ENCODE peak calls at places on chromosome 20, in ten cellular contexts. One of them, this sample, is unnamed.

GRCh38 chr20:62368629-62369507 is 1.8 kb upstream of the LAMA5 start:
- DNase-seq in ecto neural progenitor cell: peak; percentile 88
- DNase-seq in SK-MEL-5: peak; percentile 42
- DNase-seq in foreskin fibroblast: peak; percentile 87
- DNase-seq in non-pigmented ciliary epithelial cell: no peak
- DNase-seq in T-helper 17 cell: no peak
- DNase-seq in MM.1S: no peak
- DNase-seq in stimulated activated CD8-positive, alpha-beta memory T cell treated with anti-CD3 and anti-CD28 coated beads, Interleukin-2, amount 100 ng/mL, for 1 hour: no peak
- DNase-seq in suprapubic skin: no peak
- DNase-seq in NAMALWA: no peak
- DNase-seq in this sample: no peak

GRCh38 chr20:41669708-41670263 is 51.6 kb upstream of the CHD6 start:
- DNase-seq in NAMALWA: no peak
- DNase-seq in MM.1S: peak; percentile 69
- DNase-seq in ecto neural progenitor cell: no peak
- DNase-seq in suprapubic skin: no peak
- DNase-seq in foreskin fibroblast: no peak
- DNase-seq in non-pigmented ciliary epithelial cell: no peak
- DNase-seq in stimulated activated CD8-positive, alpha-beta memory T cell treated with anti-CD3 and anti-CD28 coated beads, Interleukin-2, amount 100 ng/mL, for 1 hour: no peak
- DNase-seq in SK-MEL-5: no peak
- DNase-seq in T-helper 17 cell: no peak
- DNase-seq in this sample: no peak

GRCh38 chr20:60407938-60408337 is 449.7 kb downstream of the CDH26 start:
- DNase-seq in SK-MEL-5: no peak
- DNase-seq in foreskin fibroblast: no peak
- DNase-seq in suprapubic skin: no peak
- DNase-seq in T-helper 17 cell: no peak
- DNase-seq in NAMALWA: no peak
- DNase-seq in ecto neural progenitor cell: no peak
- DNase-seq in stimulated activated CD8-positive, alpha-beta memory T cell treated with anti-CD3 and anti-CD28 coated beads, Interleukin-2, amount 100 ng/mL, for 1 hour: no peak
- DNase-seq in non-pigmented ciliary epithelial cell: no peak
- DNase-seq in MM.1S: no peak
- DNase-seq in this sample: no peak

GRCh38 chr20:13099676-13100075 is 90.9 kb downstream of the SPTLC3 start:
- DNase-seq in ecto neural progenitor cell: no peak
- DNase-seq in stimulated activated CD8-positive, alpha-beta memory T cell treated with anti-CD3 and anti-CD28 coated beads, Interleukin-2, amount 100 ng/mL, for 1 hour: no peak
- DNase-seq in suprapubic skin: no peak
- DNase-seq in SK-MEL-5: no peak
- DNase-seq in MM.1S: no peak
- DNase-seq in foreskin fibroblast: no peak
- DNase-seq in NAMALWA: no peak
- DNase-seq in non-pigmented ciliary epithelial cell: no peak
- DNase-seq in T-helper 17 cell: no peak
- DNase-seq in this sample: no peak

GRCh38 chr20:2751868-2752630 is 48.4 kb downstream of the CPXM1 start:
- DNase-seq in stimulated activated CD8-positive, alpha-beta memory T cell treated with anti-CD3 and anti-CD28 coated beads, Interleukin-2, amount 100 ng/mL, for 1 hour: no peak
- DNase-seq in non-pigmented ciliary epithelial cell: no peak
- DNase-seq in NAMALWA: no peak
- DNase-seq in MM.1S: peak; percentile 20
- DNase-seq in SK-MEL-5: no peak
- DNase-seq in ecto neural progenitor cell: peak; percentile 58
- DNase-seq in T-helper 17 cell: peak; percentile 43
- DNase-seq in foreskin fibroblast: peak; percentile 69
- DNase-seq in suprapubic skin: no peak
- DNase-seq in this sample: no peak

GRCh38 chr20:14829897-14830296 is 492.5 kb upstream of the FLRT3 start:
- DNase-seq in foreskin fibroblast: no peak
- DNase-seq in suprapubic skin: no peak
- DNase-seq in non-pigmented ciliary epithelial cell: no peak
- DNase-seq in NAMALWA: no peak
- DNase-seq in stimulated activated CD8-positive, alpha-beta memory T cell treated with anti-CD3 and anti-CD28 coated beads, Interleukin-2, amount 100 ng/mL, for 1 hour: no peak
- DNase-seq in ecto neural progenitor cell: no peak
- DNase-seq in MM.1S: no peak
- DNase-seq in T-helper 17 cell: no peak
- DNase-seq in SK-MEL-5: no peak
- DNase-seq in this sample: no peak

GRCh38 chr20:5309971-5310370 is 6.8 kb downstream of the PROKR2 start:
- DNase-seq in non-pigmented ciliary epithelial cell: peak; percentile 10
- DNase-seq in stimulated activated CD8-positive, alpha-beta memory T cell treated with anti-CD3 and anti-CD28 coated beads, Interleukin-2, amount 100 ng/mL, for 1 hour: no peak
- DNase-seq in suprapubic skin: no peak
- DNase-seq in SK-MEL-5: no peak
- DNase-seq in T-helper 17 cell: no peak
- DNase-seq in NAMALWA: no peak
- DNase-seq in ecto neural progenitor cell: no peak
- DNase-seq in foreskin fibroblast: peak; percentile 10
- DNase-seq in MM.1S: no peak
- DNase-seq in this sample: no peak

GRCh38 chr20:38159539-38159938 is 5.5 kb downstream of the TGM2 start:
- DNase-seq in suprapubic skin: no peak
- DNase-seq in ecto neural progenitor cell: no peak
- DNase-seq in T-helper 17 cell: no peak
- DNase-seq in SK-MEL-5: no peak
- DNase-seq in stimulated activated CD8-positive, alpha-beta memory T cell treated with anti-CD3 and anti-CD28 coated beads, Interleukin-2, amount 100 ng/mL, for 1 hour: no peak
- DNase-seq in foreskin fibroblast: no peak
- DNase-seq in NAMALWA: no peak
- DNase-seq in MM.1S: no peak
- DNase-seq in non-pigmented ciliary epithelial cell: no peak
- DNase-seq in this sample: no peak

GRCh38 chr20:53738039-53738944 is 144.7 kb upstream of the ZNF217 start:
- DNase-seq in ecto neural progenitor cell: peak; percentile 78
- DNase-seq in T-helper 17 cell: no peak
- DNase-seq in SK-MEL-5: peak; percentile 81
- DNase-seq in suprapubic skin: peak; percentile 85
- DNase-seq in MM.1S: peak; percentile 71
- DNase-seq in non-pigmented ciliary epithelial cell: peak; percentile 63
- DNase-seq in foreskin fibroblast: peak; percentile 83
- DNase-seq in NAMALWA: no peak
- DNase-seq in stimulated activated CD8-positive, alpha-beta memory T cell treated with anti-CD3 and anti-CD28 coated beads, Interleukin-2, amount 100 ng/mL, for 1 hour: no peak
- DNase-seq in this sample: no peak

GRCh38 chr20:24337074-24337473 is 132.4 kb upstream of the SYNDIG1 start:
- DNase-seq in NAMALWA: no peak
- DNase-seq in MM.1S: no peak
- DNase-seq in foreskin fibroblast: peak; percentile 87
- DNase-seq in ecto neural progenitor cell: no peak
- DNase-seq in T-helper 17 cell: no peak
- DNase-seq in non-pigmented ciliary epithelial cell: peak; percentile 53
- DNase-seq in SK-MEL-5: no peak
- DNase-seq in suprapubic skin: no peak
- DNase-seq in stimulated activated CD8-positive, alpha-beta memory T cell treated with anti-CD3 and anti-CD28 coated beads, Interleukin-2, amount 100 ng/mL, for 1 hour: no peak
- DNase-seq in this sample: no peak

GRCh38 chr20:44153636-44154043 is 33.3 kb downstream of the JPH2 start:
- DNase-seq in ecto neural progenitor cell: no peak
- DNase-seq in SK-MEL-5: no peak
- DNase-seq in T-helper 17 cell: no peak
- DNase-seq in MM.1S: no peak
- DNase-seq in NAMALWA: no peak
- DNase-seq in foreskin fibroblast: no peak
- DNase-seq in suprapubic skin: no peak
- DNase-seq in stimulated activated CD8-positive, alpha-beta memory T cell treated with anti-CD3 and anti-CD28 coated beads, Interleukin-2, amount 100 ng/mL, for 1 hour: no peak
- DNase-seq in non-pigmented ciliary epithelial cell: no peak
- DNase-seq in this sample: no peak

GRCh38 chr20:12975833-12976608 is 32.8 kb upstream of the SPTLC3 start:
- DNase-seq in T-helper 17 cell: no peak
- DNase-seq in ecto neural progenitor cell: no peak
- DNase-seq in foreskin fibroblast: no peak
- DNase-seq in stimulated activated CD8-positive, alpha-beta memory T cell treated with anti-CD3 and anti-CD28 coated beads, Interleukin-2, amount 100 ng/mL, for 1 hour: no peak
- DNase-seq in MM.1S: no peak
- DNase-seq in NAMALWA: no peak
- DNase-seq in suprapubic skin: no peak
- DNase-seq in non-pigmented ciliary epithelial cell: no peak
- DNase-seq in SK-MEL-5: no peak
- DNase-seq in this sample: no peak

GRCh38 chr20:32017711-32018251 is 7.5 kb downstream of the CCM2L start:
- DNase-seq in T-helper 17 cell: peak; percentile 43
- DNase-seq in non-pigmented ciliary epithelial cell: no peak
- DNase-seq in NAMALWA: peak; percentile 41
- DNase-seq in foreskin fibroblast: no peak
- DNase-seq in stimulated activated CD8-positive, alpha-beta memory T cell treated with anti-CD3 and anti-CD28 coated beads, Interleukin-2, amount 100 ng/mL, for 1 hour: peak; percentile 18
- DNase-seq in SK-MEL-5: no peak
- DNase-seq in MM.1S: peak; percentile 85
- DNase-seq in ecto neural progenitor cell: peak; percentile 70
- DNase-seq in suprapubic skin: no peak
- DNase-seq in this sample: no peak

GRCh38 chr20:21520702-21521595 is 7.1 kb upstream of the NKX2-2 start:
- DNase-seq in ecto neural progenitor cell: peak; percentile 79
- DNase-seq in SK-MEL-5: peak; percentile 30
- DNase-seq in foreskin fibroblast: peak; percentile 42
- DNase-seq in T-helper 17 cell: no peak
- DNase-seq in NAMALWA: no peak
- DNase-seq in stimulated activated CD8-positive, alpha-beta memory T cell treated with anti-CD3 and anti-CD28 coated beads, Interleukin-2, amount 100 ng/mL, for 1 hour: no peak
- DNase-seq in MM.1S: no peak
- DNase-seq in suprapubic skin: no peak
- DNase-seq in non-pigmented ciliary epithelial cell: no peak
- DNase-seq in this sample: no peak

GRCh38 chr20:41316602-41317535 is 662 bp downstream of the ZHX3 start:
- DNase-seq in non-pigmented ciliary epithelial cell: no peak
- DNase-seq in foreskin fibroblast: peak; percentile 95
- DNase-seq in stimulated activated CD8-positive, alpha-beta memory T cell treated with anti-CD3 and anti-CD28 coated beads, Interleukin-2, amount 100 ng/mL, for 1 hour: peak; percentile 68
- DNase-seq in SK-MEL-5: peak; percentile 59
- DNase-seq in T-helper 17 cell: peak; percentile 73
- DNase-seq in MM.1S: peak; percentile 66
- DNase-seq in NAMALWA: peak; percentile 74
- DNase-seq in suprapubic skin: peak; percentile 91
- DNase-seq in ecto neural progenitor cell: peak; percentile 87
- DNase-seq in this sample: peak; percentile 88

GRCh38 chr20:51492167-51493092 is 50.1 kb downstream of the NFATC2 start:
- DNase-seq in T-helper 17 cell: no peak
- DNase-seq in SK-MEL-5: no peak
- DNase-seq in non-pigmented ciliary epithelial cell: no peak
- DNase-seq in MM.1S: no peak
- DNase-seq in foreskin fibroblast: peak; percentile 34
- DNase-seq in stimulated activated CD8-positive, alpha-beta memory T cell treated with anti-CD3 and anti-CD28 coated beads, Interleukin-2, amount 100 ng/mL, for 1 hour: no peak
- DNase-seq in suprapubic skin: peak; percentile 71
- DNase-seq in ecto neural progenitor cell: no peak
- DNase-seq in NAMALWA: no peak
- DNase-seq in this sample: no peak

GRCh38 chr20:13331536-13331935 is 110.5 kb downstream of the ISM1 start:
- DNase-seq in SK-MEL-5: no peak
- DNase-seq in non-pigmented ciliary epithelial cell: no peak
- DNase-seq in NAMALWA: no peak
- DNase-seq in suprapubic skin: no peak
- DNase-seq in T-helper 17 cell: no peak
- DNase-seq in ecto neural progenitor cell: no peak
- DNase-seq in foreskin fibroblast: peak; percentile 36
- DNase-seq in stimulated activated CD8-positive, alpha-beta memory T cell treated with anti-CD3 and anti-CD28 coated beads, Interleukin-2, amount 100 ng/mL, for 1 hour: no peak
- DNase-seq in MM.1S: no peak
- DNase-seq in this sample: no peak

GRCh38 chr20:2538931-2539330 is 2.6 kb downstream of the TMC2 start:
- DNase-seq in ecto neural progenitor cell: no peak
- DNase-seq in T-helper 17 cell: no peak
- DNase-seq in suprapubic skin: no peak
- DNase-seq in foreskin fibroblast: no peak
- DNase-seq in SK-MEL-5: peak; percentile 75
- DNase-seq in MM.1S: no peak
- DNase-seq in non-pigmented ciliary epithelial cell: no peak
- DNase-seq in stimulated activated CD8-positive, alpha-beta memory T cell treated with anti-CD3 and anti-CD28 coated beads, Interleukin-2, amount 100 ng/mL, for 1 hour: no peak
- DNase-seq in NAMALWA: no peak
- DNase-seq in this sample: no peak

GRCh38 chr20:57590485-57591288 is 29.5 kb downstream of the ZBP1 start:
- DNase-seq in MM.1S: no peak
- DNase-seq in non-pigmented ciliary epithelial cell: no peak
- DNase-seq in suprapubic skin: no peak
- DNase-seq in NAMALWA: no peak
- DNase-seq in SK-MEL-5: no peak
- DNase-seq in foreskin fibroblast: no peak
- DNase-seq in ecto neural progenitor cell: no peak
- DNase-seq in stimulated activated CD8-positive, alpha-beta memory T cell treated with anti-CD3 and anti-CD28 coated beads, Interleukin-2, amount 100 ng/mL, for 1 hour: no peak
- DNase-seq in T-helper 17 cell: no peak
- DNase-seq in this sample: no peak

GRCh38 chr20:32203556-32204484 is 3.7 kb downstream of the PLAGL2 start:
- DNase-seq in NAMALWA: no peak
- DNase-seq in SK-MEL-5: no peak
- DNase-seq in foreskin fibroblast: no peak
- DNase-seq in stimulated activated CD8-positive, alpha-beta memory T cell treated with anti-CD3 and anti-CD28 coated beads, Interleukin-2, amount 100 ng/mL, for 1 hour: no peak
- DNase-seq in T-helper 17 cell: no peak
- DNase-seq in MM.1S: no peak
- DNase-seq in suprapubic skin: no peak
- DNase-seq in ecto neural progenitor cell: no peak
- DNase-seq in non-pigmented ciliary epithelial cell: no peak
- DNase-seq in this sample: peak; percentile 77

GRCh38 chr20:50583422-50584150 is 73.4 kb downstream of the PTPN1 start:
- DNase-seq in ecto neural progenitor cell: no peak
- DNase-seq in MM.1S: no peak
- DNase-seq in T-helper 17 cell: no peak
- DNase-seq in non-pigmented ciliary epithelial cell: no peak
- DNase-seq in foreskin fibroblast: no peak
- DNase-seq in stimulated activated CD8-positive, alpha-beta memory T cell treated with anti-CD3 and anti-CD28 coated beads, Interleukin-2, amount 100 ng/mL, for 1 hour: no peak
- DNase-seq in NAMALWA: no peak
- DNase-seq in SK-MEL-5: no peak
- DNase-seq in suprapubic skin: no peak
- DNase-seq in this sample: no peak

GRCh38 chr20:14544688-14545087 is 207.3 kb upstream of the FLRT3 start:
- DNase-seq in SK-MEL-5: no peak
- DNase-seq in suprapubic skin: no peak
- DNase-seq in non-pigmented ciliary epithelial cell: no peak
- DNase-seq in stimulated activated CD8-positive, alpha-beta memory T cell treated with anti-CD3 and anti-CD28 coated beads, Interleukin-2, amount 100 ng/mL, for 1 hour: no peak
- DNase-seq in T-helper 17 cell: no peak
- DNase-seq in foreskin fibroblast: no peak
- DNase-seq in NAMALWA: no peak
- DNase-seq in ecto neural progenitor cell: no peak
- DNase-seq in MM.1S: no peak
- DNase-seq in this sample: no peak

GRCh38 chr20:8790442-8791074 is 278.3 kb upstream of the PLCB4 start:
- DNase-seq in suprapubic skin: no peak
- DNase-seq in MM.1S: peak; percentile 61
- DNase-seq in foreskin fibroblast: peak; percentile 73
- DNase-seq in NAMALWA: peak; percentile 55
- DNase-seq in stimulated activated CD8-positive, alpha-beta memory T cell treated with anti-CD3 and anti-CD28 coated beads, Interleukin-2, amount 100 ng/mL, for 1 hour: no peak
- DNase-seq in SK-MEL-5: peak; percentile 77
- DNase-seq in non-pigmented ciliary epithelial cell: peak; percentile 15
- DNase-seq in ecto neural progenitor cell: no peak
- DNase-seq in T-helper 17 cell: no peak
- DNase-seq in this sample: no peak

GRCh38 chr20:51639206-51639832 is 96.8 kb upstream of the NFATC2 start:
- DNase-seq in suprapubic skin: peak; percentile 68
- DNase-seq in ecto neural progenitor cell: peak; percentile 88
- DNase-seq in foreskin fibroblast: peak; percentile 85
- DNase-seq in T-helper 17 cell: no peak
- DNase-seq in SK-MEL-5: peak; percentile 80
- DNase-seq in stimulated activated CD8-positive, alpha-beta memory T cell treated with anti-CD3 and anti-CD28 coated beads, Interleukin-2, amount 100 ng/mL, for 1 hour: peak; percentile 20
- DNase-seq in NAMALWA: peak; percentile 73
- DNase-seq in MM.1S: peak; percentile 21
- DNase-seq in non-pigmented ciliary epithelial cell: no peak
- DNase-seq in this sample: peak; percentile 71

GRCh38 chr20:31595654-31596411 is 9.3 kb upstream of the ID1 start:
- DNase-seq in stimulated activated CD8-positive, alpha-beta memory T cell treated with anti-CD3 and anti-CD28 coated beads, Interleukin-2, amount 100 ng/mL, for 1 hour: no peak
- DNase-seq in NAMALWA: no peak
- DNase-seq in non-pigmented ciliary epithelial cell: no peak
- DNase-seq in suprapubic skin: peak; percentile 94
- DNase-seq in foreskin fibroblast: peak; percentile 99
- DNase-seq in T-helper 17 cell: no peak
- DNase-seq in SK-MEL-5: peak; percentile 91
- DNase-seq in MM.1S: no peak
- DNase-seq in ecto neural progenitor cell: peak; percentile 77
- DNase-seq in this sample: no peak

GRCh38 chr20:49983848-49984408 is 1.1 kb downstream of the SNAI1 start:
- DNase-seq in foreskin fibroblast: peak; percentile 75
- DNase-seq in T-helper 17 cell: no peak
- DNase-seq in suprapubic skin: no peak
- DNase-seq in non-pigmented ciliary epithelial cell: no peak
- DNase-seq in NAMALWA: no peak
- DNase-seq in stimulated activated CD8-positive, alpha-beta memory T cell treated with anti-CD3 and anti-CD28 coated beads, Interleukin-2, amount 100 ng/mL, for 1 hour: no peak
- DNase-seq in MM.1S: no peak
- DNase-seq in ecto neural progenitor cell: no peak
- DNase-seq in SK-MEL-5: no peak
- DNase-seq in this sample: no peak

GRCh38 chr20:24160563-24161355 is 172.2 kb upstream of the GGTLC1 start:
- DNase-seq in foreskin fibroblast: peak; percentile 72
- DNase-seq in T-helper 17 cell: no peak
- DNase-seq in stimulated activated CD8-positive, alpha-beta memory T cell treated with anti-CD3 and anti-CD28 coated beads, Interleukin-2, amount 100 ng/mL, for 1 hour: no peak
- DNase-seq in suprapubic skin: no peak
- DNase-seq in MM.1S: peak; percentile 20
- DNase-seq in ecto neural progenitor cell: peak; percentile 58
- DNase-seq in NAMALWA: peak; percentile 43
- DNase-seq in SK-MEL-5: peak; percentile 74
- DNase-seq in non-pigmented ciliary epithelial cell: peak; percentile 75
- DNase-seq in this sample: no peak

GRCh38 chr20:60068509-60068908 is 110.3 kb downstream of the CDH26 start:
- DNase-seq in stimulated activated CD8-positive, alpha-beta memory T cell treated with anti-CD3 and anti-CD28 coated beads, Interleukin-2, amount 100 ng/mL, for 1 hour: no peak
- DNase-seq in suprapubic skin: no peak
- DNase-seq in ecto neural progenitor cell: no peak
- DNase-seq in non-pigmented ciliary epithelial cell: no peak
- DNase-seq in SK-MEL-5: no peak
- DNase-seq in foreskin fibroblast: no peak
- DNase-seq in T-helper 17 cell: no peak
- DNase-seq in NAMALWA: no peak
- DNase-seq in MM.1S: no peak
- DNase-seq in this sample: no peak

This sample was measured in stimulated activated effector memory CD8-positive, alpha-beta T cell treated with anti-CD3 and anti-CD28 coated beads, Interleukin-12 subunit alpha, Interleukin-12 subunit beta, amount 100 ng/mL, for 72 hours.